ENCODE peak calls at places on chromosome 20, in four cellular contexts. One of them, this sample, is unnamed.

GRCh38 chr20:5491463-5491862 is 174.7 kb upstream of the PROKR2 start:
- DNase-seq in Karpas-422: no peak
- DNase-seq in T-helper 2 cell: no peak
- DNase-seq in transverse colon: no peak
- DNase-seq in this sample: peak; percentile 46

GRCh38 chr20:9409981-9410380 is 104.4 kb upstream of the LAMP5 start:
- DNase-seq in transverse colon: no peak
- DNase-seq in Karpas-422: no peak
- DNase-seq in T-helper 2 cell: no peak
- DNase-seq in this sample: no peak

GRCh38 chr20:9142809-9143208 is 73.9 kb downstream of the PLCB4 start:
- DNase-seq in T-helper 2 cell: no peak
- DNase-seq in transverse colon: no peak
- DNase-seq in Karpas-422: no peak
- DNase-seq in this sample: no peak

GRCh38 chr20:24686156-24686555 is 216.7 kb downstream of the SYNDIG1 start:
- DNase-seq in transverse colon: no peak
- DNase-seq in T-helper 2 cell: no peak
- DNase-seq in Karpas-422: no peak
- DNase-seq in this sample: no peak

GRCh38 chr20:34849778-34850177 is 22.9 kb downstream of the GGT7 start:
- DNase-seq in transverse colon: no peak
- DNase-seq in Karpas-422: no peak
- DNase-seq in T-helper 2 cell: no peak
- DNase-seq in this sample: no peak

GRCh38 chr20:6480328-6481030 is 287.0 kb upstream of the BMP2 start:
- DNase-seq in Karpas-422: no peak
- DNase-seq in transverse colon: no peak
- DNase-seq in T-helper 2 cell: no peak
- DNase-seq in this sample: no peak

GRCh38 chr20:23188377-23189169 is 102.4 kb upstream of the CD93 start:
- DNase-seq in T-helper 2 cell: no peak
- DNase-seq in transverse colon: no peak
- DNase-seq in Karpas-422: no peak
- DNase-seq in this sample: no peak

GRCh38 chr20:14780508-14780907 is 443.1 kb upstream of the FLRT3 start:
- DNase-seq in transverse colon: no peak
- DNase-seq in Karpas-422: no peak
- DNase-seq in T-helper 2 cell: no peak
- DNase-seq in this sample: no peak

GRCh38 chr20:8291873-8292272 is 159.8 kb downstream of the PLCB1 start:
- DNase-seq in Karpas-422: no peak
- DNase-seq in T-helper 2 cell: no peak
- DNase-seq in transverse colon: no peak
- DNase-seq in this sample: no peak

GRCh38 chr20:16243470-16243869 is 329.8 kb downstream of the KIF16B start:
- DNase-seq in transverse colon: no peak
- DNase-seq in T-helper 2 cell: no peak
- DNase-seq in Karpas-422: no peak
- DNase-seq in this sample: peak; percentile 55

GRCh38 chr20:51536116-51537069 is 6.1 kb downstream of the NFATC2 start:
- DNase-seq in transverse colon: no peak
- DNase-seq in Karpas-422: no peak
- DNase-seq in T-helper 2 cell: no peak
- DNase-seq in this sample: no peak

GRCh38 chr20:22966787-22967464 is 68.2 kb upstream of the SSTR4 start:
- DNase-seq in Karpas-422: no peak
- DNase-seq in T-helper 2 cell: no peak
- DNase-seq in transverse colon: no peak
- DNase-seq in this sample: no peak

GRCh38 chr20:38299963-38300362 is 4.0 kb upstream of the BPI start:
- DNase-seq in Karpas-422: no peak
- DNase-seq in T-helper 2 cell: no peak
- DNase-seq in transverse colon: no peak
- DNase-seq in this sample: no peak

GRCh38 chr20:23782366-23782983 is 31.7 kb upstream of the CST1 start:
- DNase-seq in transverse colon: no peak
- DNase-seq in Karpas-422: peak; percentile 61
- DNase-seq in T-helper 2 cell: no peak
- DNase-seq in this sample: peak; percentile 31

GRCh38 chr20:10970109-10970508 is 296.3 kb upstream of the JAG1 start:
- DNase-seq in Karpas-422: no peak
- DNase-seq in transverse colon: no peak
- DNase-seq in T-helper 2 cell: no peak
- DNase-seq in this sample: no peak

GRCh38 chr20:7406671-7407070 is 533.6 kb downstream of the HAO1 start:
- DNase-seq in T-helper 2 cell: no peak
- DNase-seq in Karpas-422: no peak
- DNase-seq in transverse colon: no peak
- DNase-seq in this sample: no peak

GRCh38 chr20:64205611-64206026 is 41.4 kb downstream of the MYT1 start:
- DNase-seq in transverse colon: no peak
- DNase-seq in Karpas-422: no peak
- DNase-seq in T-helper 2 cell: no peak
- DNase-seq in this sample: no peak

GRCh38 chr20:47931002-47931401 is 145.7 kb upstream of the SULF2 start:
- DNase-seq in transverse colon: no peak
- DNase-seq in T-helper 2 cell: no peak
- DNase-seq in Karpas-422: no peak
- DNase-seq in this sample: no peak

GRCh38 chr20:44068311-44068710 is 118.7 kb downstream of the JPH2 start:
- DNase-seq in transverse colon: no peak
- DNase-seq in Karpas-422: no peak
- DNase-seq in T-helper 2 cell: no peak
- DNase-seq in this sample: no peak

GRCh38 chr20:47610247-47610944 is 108.7 kb downstream of the NCOA3 start:
- DNase-seq in Karpas-422: no peak
- DNase-seq in T-helper 2 cell: no peak
- DNase-seq in transverse colon: peak; percentile 44
- DNase-seq in this sample: peak; percentile 75

GRCh38 chr20:774016-774679 is 5.8 kb upstream of the SLC52A3 start:
- DNase-seq in transverse colon: no peak
- DNase-seq in Karpas-422: no peak
- DNase-seq in T-helper 2 cell: no peak
- DNase-seq in this sample: peak; percentile 94

GRCh38 chr20:13028001-13028400 is 19.2 kb downstream of the SPTLC3 start:
- DNase-seq in Karpas-422: no peak
- DNase-seq in transverse colon: no peak
- DNase-seq in T-helper 2 cell: no peak
- DNase-seq in this sample: no peak

GRCh38 chr20:19973920-19974620 is 43.1 kb upstream of the NAA20 start:
- DNase-seq in transverse colon: peak; percentile 50
- DNase-seq in Karpas-422: no peak
- DNase-seq in T-helper 2 cell: no peak
- DNase-seq in this sample: no peak

This sample was measured in OCI-M1.